ENCODE peak calls at places on chromosomes 6 and 20, in five cellular contexts. V, N, Z, C and K are unnamed samples.
A peak's percentile ranks its signal among the peaks of the same experiment; 100 is the strongest.

GRCh38 chr6:19137419-19138035 is 699.6 kb upstream of the ID4 start:
- DNase-seq in V (no peak), Z (no peak), C (no peak), N (no peak), K (no peak)

GRCh38 chr6:109493865-109494264 is 10.8 kb upstream of the ZBTB24 start:
- DNase-seq in V (no peak), Z (no peak), N (no peak), C (no peak), K (no peak)

GRCh38 chr6:37288247-37288646 is 30.3 kb upstream of the TMEM217 start:
- DNase-seq in C (no peak), Z (no peak), N (no peak), V (no peak), K (no peak)

GRCh38 chr20:5675103-5676091 is 74.8 kb upstream of the SHLD1 start:
- DNase-seq in N (no peak), Z (no peak), C (no peak), V (peak; percentile 74), K (no peak)

GRCh38 chr6:17950095-17950494 is 37.3 kb downstream of the KIF13A start:
- DNase-seq in V (no peak), N (no peak), C (no peak), Z (no peak), K (no peak)

GRCh38 chr20:46801003-46801702 is 91.7 kb downstream of the SLC2A10 start:
- DNase-seq in N (no peak), C (no peak), V (no peak), Z (no peak), K (no peak)

GRCh38 chr20:19670829-19671228 is 87.2 kb upstream of the RIN2 start:
- DNase-seq in C (no peak), N (no peak), V (no peak), Z (no peak), K (no peak)

GRCh38 chr6:22036267-22036666 is 260.6 kb downstream of the PRL start:
- DNase-seq in V (peak; percentile 45), N (no peak), C (peak; percentile 63), Z (no peak), K (no peak)

GRCh38 chr6:148999921-149000589 is 253.2 kb downstream of the UST start:
- DNase-seq in V (no peak), N (no peak), Z (peak; percentile 81), C (no peak), K (peak; percentile 40)

GRCh38 chr6:116366740-116367275 is 3.9 kb upstream of the DSE start:
- DNase-seq in N (no peak), V (no peak), Z (no peak), C (no peak), K (no peak)

GRCh38 chr6:8888468-8888867 is 453.1 kb upstream of the SLC35B3 start:
- DNase-seq in C (no peak), Z (no peak), V (peak; percentile 2), N (no peak), K (no peak)

GRCh38 chr6:112571886-112572285 is 224.8 kb downstream of the RFPL4B start:
- DNase-seq in V (no peak), N (no peak), C (no peak), Z (no peak), K (no peak)

GRCh38 chr20:10763117-10763516 is 89.3 kb upstream of the JAG1 start:
- DNase-seq in C (no peak), Z (no peak), V (no peak), N (no peak), K (no peak)

GRCh38 chr6:88538130-88538706 is 372.1 kb upstream of the CNR1 start:
- DNase-seq in Z (no peak), N (no peak), C (no peak), V (peak; percentile 16), K (no peak)

GRCh38 chr6:137708481-137708880 is 158.6 kb upstream of the TNFAIP3 start:
- DNase-seq in Z (no peak), C (no peak), N (no peak), V (no peak), K (no peak)
- H3K4me1 ChIP-seq in Z (peaks cover 24% of the 10 kb centered on the region), C (peaks cover 5% of the 10 kb centered on the region), N (no peaks in the 10 kb centered on the region), V (peaks cover 35% of the 10 kb centered on the region), K (no peaks in the 10 kb centered on the region)

GRCh38 chr20:23151008-23151703 is 65.0 kb upstream of the CD93 start:
- DNase-seq in N (no peak), V (no peak), Z (no peak), C (no peak), K (no peak)

GRCh38 chr20:23152308-23152892 is 66.3 kb upstream of the CD93 start:
- DNase-seq in N (no peak), C (no peak), Z (peak; percentile 89), V (no peak), K (peak; percentile 93)

GRCh38 chr20:23150304-23151007 is 64.3 kb upstream of the CD93 start:
- DNase-seq in Z (peak; percentile 6), N (no peak), V (no peak), C (no peak), K (no peak)

GRCh38 chr20:23152902-23153301 is 66.8 kb upstream of the CD93 start:
- DNase-seq in N (no peak), V (no peak), C (no peak), Z (peak; percentile 3), K (no peak)

GRCh38 chr20:23151885-23152284 is 65.8 kb upstream of the CD93 start:
- DNase-seq in C (no peak), Z (peak; percentile 8), N (no peak), V (no peak), K (no peak)
- H3K4me1 ChIP-seq in C (peaks cover 40% of the 10 kb centered on the region), Z (peaks cover 68% of the 10 kb centered on the region), N (no peaks in the 10 kb centered on the region), V (no peaks in the 10 kb centered on the region), K (peaks cover 96% of the 10 kb centered on the region)

DNA sequence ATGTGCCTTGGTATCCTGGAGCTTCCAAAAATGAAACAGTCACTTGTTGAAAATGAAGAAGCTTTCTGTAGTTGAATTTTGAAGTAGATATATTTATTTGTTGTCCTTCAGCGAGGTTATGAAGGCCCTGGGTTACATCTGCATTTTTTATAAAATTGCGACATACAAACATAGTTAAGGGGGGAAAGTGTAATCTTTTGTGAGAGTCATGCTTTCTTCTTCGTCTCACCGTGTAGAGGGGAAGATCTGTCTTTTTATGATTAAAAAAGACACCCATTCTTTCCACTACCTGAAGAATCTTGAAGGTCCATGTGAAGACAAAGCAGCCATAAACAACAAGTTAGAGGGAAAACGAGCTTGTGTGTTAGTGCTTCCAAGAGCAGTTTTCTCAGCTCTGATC is 37.0 kb downstream of the RREB1 start:
- DNase-seq in Z (no peak), V (no peak), N (no peak), C (no peak), K (no peak)
- H3K4me1 ChIP-seq in Z (peaks cover 86% of the 10 kb centered on the region), V (peaks cover 26% of the 10 kb centered on the region), N (peaks cover 65% of the 10 kb centered on the region), C (peaks cover 74% of the 10 kb centered on the region), K (peaks cover 31% of the 10 kb centered on the region)

DNA sequence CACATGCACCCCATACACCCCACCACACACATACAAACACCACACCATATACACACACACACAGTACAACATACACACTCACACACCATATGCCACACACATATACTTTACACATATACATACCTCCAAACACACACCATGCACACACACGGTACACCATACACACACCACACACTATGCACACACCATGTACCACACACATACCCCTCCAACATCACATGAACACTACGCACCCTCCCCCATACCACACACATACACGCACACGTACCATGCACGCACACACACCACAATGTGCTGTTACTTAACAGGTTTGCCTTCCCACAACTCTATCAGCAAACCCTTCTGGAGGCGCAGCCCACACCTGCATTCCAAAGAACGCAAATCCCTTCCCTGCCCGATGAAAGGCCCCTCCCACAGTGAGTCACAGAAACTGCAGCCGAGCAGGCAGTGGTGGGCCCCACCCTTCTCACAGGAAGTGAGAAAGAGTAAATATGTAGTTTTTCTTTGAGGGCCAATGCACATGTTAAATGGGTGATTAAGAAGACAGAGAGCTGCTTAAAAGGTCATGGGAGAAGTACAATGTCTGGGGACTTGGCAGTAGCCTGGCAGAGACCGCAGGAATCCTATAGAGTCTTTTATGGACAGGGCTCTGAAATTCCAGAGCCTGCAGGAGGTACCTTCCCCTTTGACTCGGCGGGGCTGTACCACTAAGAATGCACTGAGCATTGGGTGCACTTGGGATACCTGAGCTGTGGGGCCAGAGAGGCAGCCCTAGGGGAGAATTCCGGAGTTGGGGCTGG is 34.1 kb upstream of the EZR start:
- DNase-seq in N (peak; percentile 89), V (peak; percentile 85), C (peak; percentile 83), Z (no peak), K (peak; percentile 17)
- H3K4me1 ChIP-seq in N (peaks cover 33% of the 10 kb centered on the region), V (peaks cover 78% of the 10 kb centered on the region), C (peaks cover 87% of the 10 kb centered on the region), Z (peaks cover 14% of the 10 kb centered on the region), K (peaks cover 3% of the 10 kb centered on the region)

GRCh38 chr6:42045538-42046460 is 4.5 kb upstream of the TAF8 start:
- DNase-seq in V (peak; percentile 67), Z (peak; percentile 90), N (peak; percentile 94), C (no peak), K (peak; percentile 33)
- H3K4me1 ChIP-seq in V (peaks cover 77% of the 10 kb centered on the region), Z (peaks cover 91% of the 10 kb centered on the region), N (peaks cover 22% of the 10 kb centered on the region), C (peaks cover 66% of the 10 kb centered on the region), K (peaks cover 26% of the 10 kb centered on the region)

GRCh38 chr6:44065443-44066115 is 61.7 kb downstream of the MRPL14 start:
- DNase-seq in C (no peak), N (peak; percentile 33), Z (no peak), V (no peak), K (no peak)
- H3K4me1 ChIP-seq in C (peaks cover 65% of the 10 kb centered on the region), N (no peaks in the 10 kb centered on the region), Z (peaks cover 60% of the 10 kb centered on the region), V (no peaks in the 10 kb centered on the region), K (peaks cover 44% of the 10 kb centered on the region)

DNA sequence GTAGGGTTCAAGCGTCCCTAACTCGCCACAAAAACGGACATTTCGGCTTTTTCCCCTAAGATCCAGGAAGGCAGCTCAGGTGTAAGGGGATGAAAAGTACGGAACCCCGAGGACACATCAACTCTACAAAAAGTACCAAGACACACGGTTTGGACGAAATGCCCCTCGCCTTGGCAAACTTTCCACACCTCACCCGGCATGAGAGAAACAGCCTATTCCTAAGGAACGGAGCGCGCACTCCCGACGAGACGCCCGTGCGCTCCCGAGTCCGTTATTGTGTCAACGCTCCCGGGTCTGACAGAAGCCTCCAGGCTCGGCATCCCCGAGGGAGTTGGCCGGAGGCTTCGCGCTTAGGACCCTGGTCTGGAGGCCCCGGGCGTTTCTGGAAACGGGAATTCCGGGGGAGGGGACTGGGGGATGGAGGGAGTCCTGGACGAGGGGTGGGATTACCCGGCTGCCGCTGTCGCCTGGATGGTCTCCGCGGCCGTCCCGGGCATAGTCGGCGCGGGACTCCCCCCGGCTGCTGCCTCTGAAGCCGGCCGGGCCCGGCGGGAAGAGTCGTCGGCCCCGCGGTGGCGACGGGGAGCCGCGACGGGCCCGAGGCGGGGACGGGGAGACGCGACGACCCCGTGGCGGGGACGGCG is 808 bp downstream of the ZNF318 start:
- DNase-seq in C (peak; percentile 31), Z (peak; percentile 66), V (peak; percentile 35), N (peak; percentile 85), K (peak; percentile 15)
- H3K4me1 ChIP-seq in C (peaks cover 11% of the 10 kb centered on the region), Z (peaks cover 35% of the 10 kb centered on the region), V (peaks cover 71% of the 10 kb centered on the region), N (peaks cover 11% of the 10 kb centered on the region), K (peaks cover 10% of the 10 kb centered on the region)

DNA sequence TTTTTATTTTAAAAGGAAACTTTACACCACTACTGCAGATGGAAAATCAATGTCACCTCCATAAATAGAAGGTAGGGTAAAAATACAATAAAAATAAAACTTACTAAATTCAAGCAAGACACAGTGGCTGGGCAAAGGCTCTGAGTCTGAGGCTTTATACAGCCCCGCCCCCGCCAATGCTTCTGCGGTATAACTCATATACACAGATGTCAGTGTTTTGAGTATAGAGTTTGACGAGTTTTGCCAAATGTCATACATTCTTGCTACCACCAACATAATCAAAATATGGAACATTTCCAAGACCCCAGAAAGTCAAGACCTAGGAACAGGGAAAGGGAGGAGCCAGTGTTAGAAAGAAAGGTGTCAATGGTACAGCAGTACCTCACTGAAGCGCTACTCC is 12.8 kb downstream of the NFATC2 start:
- DNase-seq in C (no peak), N (no peak), V (peak; percentile 35), Z (no peak), K (no peak)
- H3K4me1 ChIP-seq in C (peaks cover 19% of the 10 kb centered on the region), N (no peaks in the 10 kb centered on the region), V (peaks cover 89% of the 10 kb centered on the region), Z (peaks cover 64% of the 10 kb centered on the region), K (peaks cover 16% of the 10 kb centered on the region)